ENCODE peak calls at places on chromosomes 12 and 14, in four cellular contexts. One of them, this sample, is unnamed. For H3K4me1, the result is how much of the 10 kb centered on the place peaks cover.

GRCh38 chr12:48296586-48297396 is 53.9 kb downstream of the ZNF641 start:
- DNase-seq in breast epithelium: peak
- DNase-seq in aorta: peak
- DNase-seq in mucosa of descending colon: peak
- DNase-seq in this sample: peak

GRCh38 chr12:52495385-52495784 is 2.3 kb upstream of the KRT6A start:
- DNase-seq in mucosa of descending colon: no peak
- DNase-seq in breast epithelium: no peak
- DNase-seq in aorta: no peak
- DNase-seq in this sample: no peak

GRCh38 chr12:116455540-116456306 is 103.5 kb upstream of the MAP1LC3B2 start:
- DNase-seq in aorta: peak
- DNase-seq in breast epithelium: peak
- DNase-seq in mucosa of descending colon: peak
- DNase-seq in this sample: no peak

GRCh38 chr12:108649126-108649525 is 15.4 kb upstream of the SELPLG start:
- DNase-seq in mucosa of descending colon: no peak
- DNase-seq in aorta: no peak
- DNase-seq in breast epithelium: no peak
- DNase-seq in this sample: no peak

GRCh38 chr12:131333136-131333535 is 377.8 kb upstream of the SFSWAP start:
- DNase-seq in breast epithelium: no peak
- DNase-seq in aorta: no peak
- DNase-seq in mucosa of descending colon: no peak
- DNase-seq in this sample: no peak

GRCh38 chr14:73239463-73240241 is 2.3 kb downstream of the PAPLN start:
- DNase-seq in breast epithelium: peak
- DNase-seq in mucosa of descending colon: no peak
- DNase-seq in aorta: peak
- DNase-seq in this sample: no peak

GRCh38 chr14:45253754-45254300 is 825 bp upstream of the MIS18BP1 start:
- DNase-seq in aorta: peak
- DNase-seq in breast epithelium: no peak
- DNase-seq in mucosa of descending colon: peak
- DNase-seq in this sample: peak

GRCh38 chr12:126668961-126669360 is 1598.0 kb upstream of the TMEM132C start:
- DNase-seq in breast epithelium: no peak
- DNase-seq in aorta: no peak
- DNase-seq in mucosa of descending colon: no peak
- DNase-seq in this sample: no peak

GRCh38 chr12:43847427-43847826 is 11.5 kb downstream of the TMEM117 start:
- DNase-seq in mucosa of descending colon: no peak
- DNase-seq in aorta: no peak
- DNase-seq in breast epithelium: no peak
- DNase-seq in this sample: no peak

GRCh38 chr14:95314609-95315008 is 5.1 kb downstream of the CLMN start:
- DNase-seq in aorta: peak
- DNase-seq in breast epithelium: peak
- DNase-seq in mucosa of descending colon: peak
- DNase-seq in this sample: peak

GRCh38 chr12:18898469-18898868 is 160.6 kb downstream of the CAPZA3 start:
- DNase-seq in breast epithelium: no peak
- DNase-seq in aorta: no peak
- DNase-seq in mucosa of descending colon: no peak
- DNase-seq in this sample: no peak

GRCh38 chr12:127383281-127383680 is 883.7 kb upstream of the TMEM132C start:
- DNase-seq in aorta: no peak
- DNase-seq in breast epithelium: no peak
- DNase-seq in mucosa of descending colon: no peak
- DNase-seq in this sample: no peak

GRCh38 chr14:88910386-88910785 is 85.9 kb downstream of the TTC8 start:
- DNase-seq in mucosa of descending colon: no peak
- DNase-seq in aorta: no peak
- DNase-seq in breast epithelium: no peak
- DNase-seq in this sample: no peak

GRCh38 chr12:56521590-56522371 is at the start of gene RBMS2:
- DNase-seq in breast epithelium: peak
- DNase-seq in aorta: peak
- DNase-seq in mucosa of descending colon: peak
- DNase-seq in this sample: peak

GRCh38 chr14:37172024-37172869 is at the start of gene SLC25A21:
- DNase-seq in breast epithelium: peak
- DNase-seq in aorta: peak
- DNase-seq in mucosa of descending colon: peak
- DNase-seq in this sample: peak

GRCh38 chr14:100988411-100988900 is 84.9 kb upstream of the RTL1 start:
- DNase-seq in mucosa of descending colon: no peak
- DNase-seq in breast epithelium: no peak
- DNase-seq in aorta: no peak
- DNase-seq in this sample: no peak

GRCh38 chr12:33605776-33606175 is 166.2 kb upstream of the SYT10 start:
- DNase-seq in breast epithelium: no peak
- DNase-seq in aorta: no peak
- DNase-seq in mucosa of descending colon: no peak
- DNase-seq in this sample: no peak

GRCh38 chr12:57280234-57281062 is 29.5 kb upstream of the STAC3 start:
- DNase-seq in aorta: peak
- DNase-seq in mucosa of descending colon: peak
- DNase-seq in breast epithelium: peak
- DNase-seq in this sample: no peak

GRCh38 chr14:80356413-80356812 is 145.1 kb upstream of the DIO2 start:
- DNase-seq in breast epithelium: no peak
- DNase-seq in mucosa of descending colon: no peak
- DNase-seq in aorta: no peak
- DNase-seq in this sample: no peak

GRCh38 chr12:123389560-123390351 is 5.8 kb downstream of the KMT5A start:
- DNase-seq in mucosa of descending colon: peak
- DNase-seq in breast epithelium: no peak
- DNase-seq in aorta: peak
- DNase-seq in this sample: peak

GRCh38 chr12:49325606-49326005 is 2.6 kb downstream of the TROAP start:
- DNase-seq in mucosa of descending colon: no peak
- DNase-seq in breast epithelium: no peak
- DNase-seq in aorta: no peak
- DNase-seq in this sample: no peak

DNA sequence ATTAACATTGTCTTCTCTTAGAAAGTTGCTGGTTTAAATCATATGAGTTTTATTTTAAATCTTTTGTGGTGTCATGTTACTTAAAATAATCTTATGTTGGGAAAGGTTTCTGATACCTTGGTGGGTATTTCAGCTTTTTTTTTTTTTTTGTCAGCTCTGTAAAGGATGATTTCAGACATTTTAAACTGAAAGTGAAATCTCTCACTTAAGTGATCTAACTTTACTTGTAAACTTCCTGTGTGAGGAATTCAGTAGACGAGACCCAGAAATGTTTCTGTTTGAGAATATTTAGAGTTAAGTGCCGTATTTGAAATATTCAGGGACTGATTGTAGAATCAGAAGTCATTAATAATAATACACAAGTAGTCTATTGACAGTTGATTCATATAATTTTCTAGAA is 37.8 kb downstream of the PROX2 start:
- DNase-seq in aorta: no peak
- DNase-seq in breast epithelium: no peak
- DNase-seq in mucosa of descending colon: no peak
- DNase-seq in this sample: no peak
- H3K4me3 ChIP-seq in aorta: no peak
- H3K4me3 ChIP-seq in breast epithelium: no peak
- H3K4me3 ChIP-seq in mucosa of descending colon: no peak
- H3K4me3 ChIP-seq in this sample: no peak

GRCh38 chr14:53148612-53149202 is 4.4 kb downstream of the DDHD1 start:
- DNase-seq in aorta: no peak
- DNase-seq in mucosa of descending colon: no peak
- DNase-seq in breast epithelium: no peak
- DNase-seq in this sample: no peak
- H3K4me1 ChIP-seq in aorta: under half
- H3K4me1 ChIP-seq in mucosa of descending colon: under half
- H3K4me1 ChIP-seq in breast epithelium: under half
- H3K4me1 ChIP-seq in this sample: under half

GRCh38 chr14:104081493-104081835 is 4.0 kb upstream of the ASPG start:
- DNase-seq in breast epithelium: no peak
- DNase-seq in mucosa of descending colon: no peak
- DNase-seq in aorta: no peak
- DNase-seq in this sample: no peak
- H3K4me3 ChIP-seq in breast epithelium: no peak
- H3K4me3 ChIP-seq in mucosa of descending colon: no peak
- H3K4me3 ChIP-seq in aorta: no peak
- H3K4me3 ChIP-seq in this sample: no peak

GRCh38 chr12:124490584-124491305 is 76.7 kb downstream of the NCOR2 start:
- DNase-seq in aorta: peak
- DNase-seq in breast epithelium: no peak
- DNase-seq in mucosa of descending colon: peak
- DNase-seq in this sample: no peak

GRCh38 chr12:124488520-124488919 is 78.9 kb downstream of the NCOR2 start:
- DNase-seq in mucosa of descending colon: no peak
- DNase-seq in breast epithelium: no peak
- DNase-seq in aorta: no peak
- DNase-seq in this sample: no peak

GRCh38 chr12:124489220-124489619 is 78.2 kb downstream of the NCOR2 start:
- DNase-seq in breast epithelium: no peak
- DNase-seq in aorta: no peak
- DNase-seq in mucosa of descending colon: no peak
- DNase-seq in this sample: no peak

GRCh38 chr12:124491310-124491709 is 76.1 kb downstream of the NCOR2 start:
- DNase-seq in mucosa of descending colon: no peak
- DNase-seq in aorta: no peak
- DNase-seq in breast epithelium: no peak
- DNase-seq in this sample: no peak

GRCh38 chr12:124489915-124490583 is 77.4 kb downstream of the NCOR2 start:
- DNase-seq in breast epithelium: no peak
- DNase-seq in aorta: no peak
- DNase-seq in mucosa of descending colon: no peak
- DNase-seq in this sample: no peak
- H3K4me1 ChIP-seq in breast epithelium: under half
- H3K4me1 ChIP-seq in aorta: under half
- H3K4me1 ChIP-seq in mucosa of descending colon: under half
- H3K4me1 ChIP-seq in this sample: under half

DNA sequence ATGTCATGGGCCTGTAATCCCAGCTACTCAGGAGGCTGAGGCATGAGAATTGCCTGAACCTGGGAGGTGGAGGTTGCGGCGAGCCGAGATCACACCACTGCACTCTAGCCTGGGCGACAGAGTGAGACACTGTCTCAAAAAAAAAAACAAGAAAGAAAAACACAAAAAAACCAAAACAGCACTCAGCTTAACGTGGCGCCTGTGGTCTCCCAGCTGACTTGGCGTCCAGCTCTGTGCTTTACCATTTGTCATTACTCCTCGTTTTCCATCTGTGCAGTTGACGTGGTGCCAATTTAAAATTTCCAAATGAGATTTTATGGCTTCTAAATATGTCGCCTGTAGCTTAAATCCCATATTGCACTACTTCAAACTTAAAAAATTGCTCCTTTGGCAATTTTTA is 2.0 kb downstream of the MGP start:
- DNase-seq in aorta: no peak
- DNase-seq in breast epithelium: no peak
- DNase-seq in mucosa of descending colon: no peak
- DNase-seq in this sample: no peak
- H3K4me3 ChIP-seq in aorta: peak
- H3K4me3 ChIP-seq in breast epithelium: peak
- H3K4me3 ChIP-seq in mucosa of descending colon: no peak
- H3K4me3 ChIP-seq in this sample: peak

GRCh38 chr12:64616221-64616620 is 5.9 kb downstream of the RASSF3 start:
- DNase-seq in breast epithelium: no peak
- DNase-seq in mucosa of descending colon: no peak
- DNase-seq in aorta: no peak
- DNase-seq in this sample: no peak
- H3K4me1 ChIP-seq in breast epithelium: under half
- H3K4me1 ChIP-seq in mucosa of descending colon: under half
- H3K4me1 ChIP-seq in aorta: under half
- H3K4me1 ChIP-seq in this sample: under half